ENCODE peak calls at places on chromosomes 16 and 17, in five cellular contexts. P is breast epithelium, O is MM.1S, G is esophagus squamous epithelium, A is psoas muscle. V is an unnamed sample. For H3K36me3 and H3K27me3, the result is how much of the 10 kb centered on the place peaks cover.

GRCh38 chr17:58335779-58336455 is 7.3 kb upstream of the TSPOAP1 start:
- DNase-seq in O (peak), A (no peak), P (peak), G (no peak), V (no peak)

GRCh38 chr17:38357488-38358123 is 6.0 kb downstream of the SOCS7 start:
- DNase-seq in P (no peak), O (no peak), A (no peak), G (no peak), V (no peak)

GRCh38 chr16:25073849-25074248 is 37.7 kb upstream of the LCMT1 start:
- DNase-seq in A (no peak), G (no peak), O (no peak), P (no peak), V (no peak)

GRCh38 chr16:58366247-58367031 is 25.8 kb upstream of the GINS3 start:
- DNase-seq in G (no peak), O (no peak), A (no peak), P (no peak), V (no peak)

GRCh38 chr16:74700206-74701040 is at the start of gene MLKL:
- DNase-seq in G (no peak), O (peak), A (peak), P (no peak), V (peak)

GRCh38 chr16:89155184-89155679 is 16.3 kb upstream of the CDH15 start:
- DNase-seq in A (peak), O (no peak), G (no peak), P (peak), V (no peak)

GRCh38 chr17:16286947-16287562 is 66.2 kb downstream of the CENPV start:
- DNase-seq in P (no peak), O (no peak), A (peak), G (no peak), V (peak)

GRCh38 chr16:56722200-56722842 is 7.6 kb upstream of the NUP93 start:
- DNase-seq in P (no peak), G (no peak), A (no peak), O (no peak), V (no peak)

GRCh38 chr17:61200349-61200735 is 199.3 kb upstream of the TBX2 start:
- DNase-seq in G (no peak), O (no peak), P (no peak), A (no peak), V (no peak)

GRCh38 chr17:6671431-6671830 is 19.9 kb downstream of the C17orf100 start:
- DNase-seq in A (no peak), P (no peak), O (no peak), G (no peak), V (no peak)

GRCh38 chr16:34050787-34051320 is 591.4 kb downstream of the TP53TG3F start:
- DNase-seq in G (no peak), O (no peak), A (no peak), P (no peak), V (peak)

GRCh38 chr17:38511126-38512108 is 83.2 kb downstream of the ARHGAP23 start:
- DNase-seq in A (no peak), O (no peak), P (no peak), G (no peak), V (peak)

GRCh38 chr17:78046923-78047322 is 81.6 kb downstream of the TMC6 start:
- DNase-seq in A (no peak), O (no peak), P (no peak), G (no peak), V (no peak)

GRCh38 chr16:90047714-90048346 is 28.6 kb upstream of the DBNDD1 start:
- DNase-seq in P (no peak), A (no peak), G (no peak), O (no peak), V (peak)

GRCh38 chr17:40188694-40189093 is 11.4 kb downstream of the RAPGEFL1 start:
- DNase-seq in G (no peak), O (no peak), A (no peak), P (no peak), V (no peak)

GRCh38 chr17:40191237-40192208 is 14.3 kb downstream of the RAPGEFL1 start:
- DNase-seq in G (peak), O (peak), P (peak), A (peak), V (peak)

GRCh38 chr17:40192961-40193360 is 15.7 kb downstream of the RAPGEFL1 start:
- DNase-seq in G (no peak), O (no peak), A (no peak), P (no peak), V (no peak)

GRCh38 chr17:40187238-40187637 is 10.0 kb downstream of the RAPGEFL1 start:
- DNase-seq in P (no peak), A (no peak), O (no peak), G (no peak), V (no peak)

DNA sequence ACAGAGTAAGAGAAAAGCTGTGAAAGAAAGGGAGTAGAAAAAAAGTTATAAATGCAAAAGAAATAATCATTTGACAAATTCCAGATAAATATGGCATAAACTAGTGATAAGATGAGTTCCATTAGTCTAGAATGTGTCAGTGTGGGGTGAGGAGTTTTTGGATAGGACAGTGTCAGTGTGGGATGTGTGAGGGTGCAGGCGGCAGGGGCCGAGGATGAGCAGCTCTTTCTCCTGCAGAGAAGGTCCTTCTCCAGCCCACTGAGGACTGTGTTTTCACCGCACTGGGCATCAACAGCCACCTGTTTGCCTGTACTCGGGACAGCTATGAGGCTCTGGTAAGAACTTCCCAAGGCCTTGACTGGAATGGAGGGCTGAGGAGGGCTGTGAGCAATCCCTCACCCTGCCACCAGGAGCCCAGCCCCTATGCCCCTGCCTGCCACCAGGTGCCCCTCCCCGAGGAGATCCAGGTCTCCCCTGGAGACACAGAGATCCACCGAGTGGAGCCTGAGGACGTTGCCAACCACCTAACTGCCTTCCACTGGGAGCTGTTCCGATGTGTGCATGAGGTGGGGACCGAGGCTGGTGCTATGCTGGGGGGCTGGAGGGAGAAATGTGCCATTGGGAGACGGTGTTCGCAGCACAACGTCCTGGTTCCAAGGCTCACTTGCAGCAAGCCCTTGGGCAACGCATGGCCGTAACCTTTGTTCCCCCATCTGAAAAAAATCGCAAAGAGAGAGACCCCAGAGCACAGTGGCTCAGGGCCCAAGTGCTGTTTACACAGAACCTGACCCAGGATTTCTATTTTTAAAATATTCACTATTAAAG is 13.1 kb downstream of the RAPGEFL1 start:
- DNase-seq in A (no peak), G (no peak), O (peak), P (no peak), V (peak)
- H3K4me3 ChIP-seq in A (peak), G (peak), O (peak), P (peak), V (peak)

DNA sequence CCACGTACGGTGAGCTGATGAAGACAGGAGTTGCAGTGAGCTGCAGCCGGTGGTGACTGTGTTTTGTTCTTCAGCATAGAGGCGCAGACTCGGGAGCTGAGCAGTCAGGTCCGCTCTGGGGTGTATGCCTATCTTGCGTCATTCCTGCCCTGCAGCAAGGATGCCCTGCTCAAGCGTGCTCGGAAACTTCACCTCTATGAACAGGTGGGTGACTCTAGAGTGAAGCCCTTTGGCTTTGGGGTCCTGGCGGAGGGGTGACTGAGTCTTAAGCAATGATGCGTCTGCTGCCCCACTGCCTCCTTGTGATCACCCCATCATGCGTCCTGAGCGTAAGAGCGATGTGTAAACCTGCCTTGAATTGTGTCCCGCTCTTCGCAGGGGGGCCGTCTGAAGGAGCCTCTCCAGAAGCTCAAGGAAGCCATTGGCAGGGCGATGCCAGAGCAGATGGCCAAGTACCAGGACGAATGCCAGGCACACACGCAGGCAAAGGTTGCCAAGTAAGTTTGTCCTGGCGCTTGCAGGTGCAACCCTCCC is 22.9 kb downstream of the UBN1 start:
- DNase-seq in O (no peak), A (no peak), P (no peak), G (no peak), V (peak)
- H3K36me3 ChIP-seq in O (under half), A (under half), P (under half), G (under half), V (under half)

GRCh38 chr16:2960183-2961010 is 3.7 kb upstream of the KREMEN2 start:
- DNase-seq in P (no peak), O (no peak), G (no peak), A (no peak), V (peak)

GRCh38 chr16:2963611-2964415 is at the start of gene KREMEN2:
- DNase-seq in P (no peak), O (no peak), G (no peak), A (no peak), V (peak)

GRCh38 chr16:2962334-2963073 is 1.6 kb upstream of the KREMEN2 start:
- DNase-seq in O (no peak), G (no peak), P (no peak), A (no peak), V (peak)

GRCh38 chr16:2964416-2965223 is 545 bp downstream of the KREMEN2 start:
- DNase-seq in G (no peak), O (no peak), A (no peak), P (no peak), V (peak)

DNA sequence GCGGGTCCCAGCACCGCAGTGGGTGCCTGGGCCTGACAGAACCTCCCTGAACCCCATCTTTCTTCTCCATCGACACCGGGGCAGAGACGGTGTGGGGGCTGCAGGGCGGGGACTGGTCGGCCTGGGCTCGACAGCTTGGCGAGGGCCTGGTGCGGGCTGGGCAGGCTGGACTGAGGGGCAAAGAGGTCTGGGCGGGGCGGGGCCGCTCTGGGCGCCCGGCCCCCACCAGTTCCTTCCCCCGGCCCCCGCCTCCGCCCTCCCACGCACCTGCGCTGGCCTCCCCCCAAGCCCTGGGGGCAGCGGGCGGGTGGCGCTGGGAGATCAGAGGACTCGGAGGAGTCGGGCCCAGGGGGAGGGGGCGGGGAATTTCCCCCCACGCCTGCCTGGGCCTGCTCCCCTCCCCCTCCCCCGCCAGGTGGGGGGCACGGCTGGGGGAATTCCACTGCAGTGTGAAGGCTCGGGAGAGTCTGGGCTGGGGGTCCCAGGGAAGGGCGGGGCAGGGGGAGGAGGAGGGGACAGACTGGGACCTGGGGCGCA is 933 bp upstream of the KREMEN2 start:
- DNase-seq in G (no peak), A (no peak), P (no peak), O (no peak), V (peak)
- H3K27me3 ChIP-seq in G (under half), A (half or more), P (under half), O (under half), V (under half)

GRCh38 chr17:47949197-47949759 is 7.9 kb downstream of the PNPO start:
- DNase-seq in G (peak), P (peak), O (peak), A (peak), V (peak)
- H3K4me3 ChIP-seq in G (peak), P (peak), O (peak), A (peak), V (peak)

DNA sequence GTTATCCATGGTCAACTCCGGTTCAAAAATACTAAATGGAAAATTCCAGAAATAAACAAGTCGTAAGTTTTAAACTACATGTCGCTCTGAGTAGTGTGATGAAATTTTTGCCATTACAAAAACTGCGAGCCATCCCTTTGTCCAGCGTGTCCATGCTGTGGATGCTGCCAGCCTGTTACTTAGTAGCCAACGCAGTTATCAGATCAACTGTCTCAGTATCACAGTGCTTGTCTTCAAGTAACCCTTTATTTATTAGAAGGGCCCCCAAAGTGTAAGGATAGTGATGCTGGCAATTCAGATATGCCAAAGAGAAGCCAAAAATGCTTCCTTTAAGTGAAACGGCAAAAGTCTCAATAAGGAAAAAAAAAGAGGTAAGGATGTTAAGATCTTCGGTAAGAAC is 23.9 kb downstream of the SNN start:
- DNase-seq in A (no peak), O (no peak), P (no peak), G (no peak), V (no peak)
- H3K36me3 ChIP-seq in A (under half), O (under half), P (under half), G (under half), V (under half)

DNA sequence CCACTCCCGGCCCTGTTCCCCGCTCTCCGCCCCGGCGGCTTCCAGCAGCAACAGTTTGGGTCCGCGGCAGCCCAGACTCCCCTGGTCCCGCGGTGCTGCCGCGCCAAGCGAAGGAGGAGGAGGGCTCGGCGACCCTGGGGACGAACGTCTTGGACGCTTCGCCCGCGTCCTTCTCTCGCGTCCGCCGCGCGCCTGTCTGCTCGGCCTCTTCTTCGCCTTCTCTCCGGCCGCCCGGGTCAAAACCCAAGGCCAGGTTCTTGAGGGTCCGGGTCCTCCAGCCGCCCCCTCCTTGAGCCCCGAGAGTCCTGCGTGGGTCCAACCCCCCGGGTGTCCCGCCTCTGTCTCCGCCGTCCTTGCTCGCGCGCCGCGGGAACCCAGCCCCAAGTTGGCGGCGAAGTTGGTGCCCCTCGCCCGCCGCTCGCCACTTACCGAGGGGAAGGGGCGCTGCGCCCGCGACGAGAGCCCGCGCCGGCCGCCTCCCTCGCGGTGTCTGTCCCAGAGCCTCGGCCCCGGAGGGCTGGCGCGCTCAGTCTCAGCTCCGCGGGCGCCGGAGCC is 1.4 kb upstream of the GRIN2C start:
- DNase-seq in P (no peak), G (no peak), A (no peak), O (no peak), V (peak)
- H3K27me3 ChIP-seq in P (under half), G (under half), A (half or more), O (under half), V (half or more)

GRCh38 chr17:28948342-28948741 is 3.0 kb downstream of the PHF12 start:
- DNase-seq in A (no peak), O (no peak), P (no peak), G (no peak), V (no peak)

GRCh38 chr17:28944343-28944742 is 7.0 kb downstream of the PHF12 start:
- DNase-seq in O (no peak), G (no peak), P (no peak), A (no peak), V (no peak)

GRCh38 chr17:28944862-28945741 is 6.2 kb downstream of the PHF12 start:
- DNase-seq in O (no peak), G (no peak), P (no peak), A (no peak), V (no peak)

GRCh38 chr17:28947639-28948038 is 3.7 kb downstream of the PHF12 start:
- DNase-seq in P (no peak), O (no peak), G (no peak), A (no peak), V (no peak)

GRCh38 chr17:28946239-28946638 is 5.1 kb downstream of the PHF12 start:
- DNase-seq in G (no peak), A (no peak), O (no peak), P (no peak), V (no peak)
- H3K4me3 ChIP-seq in G (no peak), A (peak), O (no peak), P (no peak), V (no peak)

GRCh38 chr16:54944002-54944401 is 13.3 kb downstream of the IRX5 start:
- DNase-seq in A (no peak), G (no peak), O (no peak), P (no peak), V (no peak)

GRCh38 chr16:54939537-54940278 is 9.0 kb downstream of the IRX5 start:
- DNase-seq in G (no peak), O (no peak), A (no peak), P (peak), V (peak)

GRCh38 chr16:54945063-54945462 is 14.4 kb downstream of the IRX5 start:
- DNase-seq in P (no peak), O (no peak), G (no peak), A (no peak), V (no peak)

GRCh38 chr16:54940279-54940604 is 9.6 kb downstream of the IRX5 start:
- DNase-seq in O (no peak), A (no peak), P (no peak), G (no peak), V (no peak)

GRCh38 chr16:54942353-54942943 is 11.8 kb downstream of the IRX5 start:
- DNase-seq in G (no peak), O (no peak), P (no peak), A (no peak), V (no peak)
- H3K36me3 ChIP-seq in G (under half), O (under half), P (under half), A (under half), V (under half)

GRCh38 chr16:81606039-81606438 is 161.4 kb downstream of the CMIP start:
- DNase-seq in G (no peak), A (no peak), P (no peak), O (no peak), V (no peak)
- H3K27me3 ChIP-seq in G (under half), A (under half), P (under half), O (under half), V (under half)

GRCh38 chr17:74922172-74922571 is 883 bp downstream of the USH1G start:
- DNase-seq in G (no peak), O (no peak), A (no peak), P (no peak), V (no peak)

GRCh38 chr17:74921769-74922168 is 1.3 kb downstream of the USH1G start:
- DNase-seq in G (no peak), P (no peak), O (no peak), A (no peak), V (no peak)

GRCh38 chr17:74923538-74924249 is 379 bp upstream of the OTOP2 start:
- DNase-seq in P (peak), O (peak), G (no peak), A (peak), V (peak)

GRCh38 chr17:74924250-74924948 is at the start of gene OTOP2:
- DNase-seq in G (no peak), O (no peak), P (no peak), A (no peak), V (peak)

DNA sequence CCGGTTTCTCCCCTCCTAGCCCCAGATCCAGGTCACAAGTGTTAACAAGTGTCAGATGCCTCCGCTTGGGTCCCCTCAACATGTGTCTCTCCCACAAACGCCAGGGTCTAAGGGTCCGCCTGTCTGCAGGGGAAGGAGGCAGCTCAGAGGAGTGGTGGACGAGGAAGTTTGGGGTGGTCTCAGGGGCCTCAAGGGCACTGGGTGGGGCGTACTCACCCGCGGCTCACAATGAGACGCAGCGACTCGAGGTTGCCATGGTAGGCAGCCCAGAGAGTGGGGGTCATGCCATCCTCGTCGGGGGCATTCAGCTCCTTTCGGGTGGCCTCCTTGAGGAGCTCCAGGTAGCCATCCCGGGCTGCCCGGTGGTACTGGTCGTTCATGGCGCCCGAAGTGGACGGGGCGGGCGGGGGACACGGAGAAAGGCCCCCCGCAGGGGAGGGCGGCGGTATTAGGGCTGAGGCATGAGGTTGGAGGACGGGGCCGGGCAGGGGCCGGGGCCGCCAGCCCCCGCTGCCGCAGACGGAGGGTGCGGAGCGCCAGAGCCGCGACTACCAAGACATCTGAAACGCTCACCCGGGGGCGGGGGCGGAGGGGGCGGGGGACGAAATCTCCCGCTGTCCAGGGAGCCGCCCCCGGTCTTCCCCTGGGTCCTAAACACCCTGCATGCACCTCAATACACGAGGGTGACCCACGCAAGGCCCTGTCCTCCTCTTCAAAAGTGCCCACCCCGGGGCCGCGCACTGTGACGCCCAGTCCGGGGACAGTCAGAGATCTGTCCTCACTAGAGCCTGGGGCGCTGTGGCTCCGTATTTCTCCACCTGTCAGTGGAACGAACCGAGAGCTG is at the start of gene USH1G:
- DNase-seq in A (peak), P (no peak), G (no peak), O (no peak), V (peak)
- H3K4me3 ChIP-seq in A (peak), P (peak), G (peak), O (peak), V (peak)

V was measured in H7.